ENCODE peak calls at places on chromosomes 6 and 20, in seven cellular contexts. One of them, this sample, is unnamed.

GRCh38 chr6:63963756-63964315 is 328.2 kb downstream of the PHF3 start:
- DNase-seq in neural progenitor cell: no peak
- DNase-seq in CD8-positive, alpha-beta T cell: no peak
- DNase-seq in GM06990: no peak
- DNase-seq in left ventricle myocardium inferior: no peak
- DNase-seq in heart right ventricle: no peak
- DNase-seq in heart left ventricle: no peak
- DNase-seq in this sample: no peak

GRCh38 chr20:36573103-36573797 is at the start of gene TGIF2:
- DNase-seq in neural progenitor cell: peak; percentile 98
- DNase-seq in CD8-positive, alpha-beta T cell: peak; percentile 86
- DNase-seq in GM06990: peak; percentile 92
- DNase-seq in left ventricle myocardium inferior: peak; percentile 82
- DNase-seq in heart right ventricle: peak; percentile 84
- DNase-seq in heart left ventricle: peak; percentile 86
- DNase-seq in this sample: peak; percentile 100

GRCh38 chr6:36301781-36302180 is 31.9 kb downstream of the PNPLA1 start:
- DNase-seq in neural progenitor cell: no peak
- DNase-seq in CD8-positive, alpha-beta T cell: no peak
- DNase-seq in GM06990: no peak
- DNase-seq in left ventricle myocardium inferior: no peak
- DNase-seq in heart right ventricle: no peak
- DNase-seq in heart left ventricle: no peak
- DNase-seq in this sample: no peak

GRCh38 chr20:63691711-63692435 is 4.6 kb upstream of the TNFRSF6B start:
- DNase-seq in neural progenitor cell: no peak
- DNase-seq in CD8-positive, alpha-beta T cell: no peak
- DNase-seq in GM06990: no peak
- DNase-seq in left ventricle myocardium inferior: no peak
- DNase-seq in heart right ventricle: peak; percentile 4
- DNase-seq in heart left ventricle: no peak
- DNase-seq in this sample: no peak

GRCh38 chr6:96465321-96465903 is 56.2 kb upstream of the UFL1 start:
- DNase-seq in neural progenitor cell: no peak
- DNase-seq in CD8-positive, alpha-beta T cell: no peak
- DNase-seq in GM06990: no peak
- DNase-seq in left ventricle myocardium inferior: no peak
- DNase-seq in heart right ventricle: no peak
- DNase-seq in heart left ventricle: no peak
- DNase-seq in this sample: no peak

GRCh38 chr6:7242835-7243187 is 70.2 kb downstream of the SSR1 start:
- DNase-seq in neural progenitor cell: no peak
- DNase-seq in CD8-positive, alpha-beta T cell: no peak
- DNase-seq in GM06990: no peak
- DNase-seq in left ventricle myocardium inferior: no peak
- DNase-seq in heart right ventricle: no peak
- DNase-seq in heart left ventricle: no peak
- DNase-seq in this sample: no peak

GRCh38 chr6:41058783-41059181 is 5.8 kb downstream of the APOBEC2 start:
- DNase-seq in neural progenitor cell: no peak
- DNase-seq in CD8-positive, alpha-beta T cell: no peak
- DNase-seq in GM06990: no peak
- DNase-seq in left ventricle myocardium inferior: no peak
- DNase-seq in heart right ventricle: no peak
- DNase-seq in heart left ventricle: no peak
- DNase-seq in this sample: no peak

GRCh38 chr6:84866715-84867114 is 102.3 kb upstream of the TBX18 start:
- DNase-seq in neural progenitor cell: no peak
- DNase-seq in CD8-positive, alpha-beta T cell: no peak
- DNase-seq in GM06990: no peak
- DNase-seq in left ventricle myocardium inferior: no peak
- DNase-seq in heart right ventricle: no peak
- DNase-seq in heart left ventricle: no peak
- DNase-seq in this sample: no peak

GRCh38 chr6:52020961-52021570 is 66.3 kb downstream of the PKHD1 start:
- DNase-seq in neural progenitor cell: peak; percentile 42
- DNase-seq in CD8-positive, alpha-beta T cell: no peak
- DNase-seq in GM06990: no peak
- DNase-seq in left ventricle myocardium inferior: no peak
- DNase-seq in heart right ventricle: no peak
- DNase-seq in heart left ventricle: no peak
- DNase-seq in this sample: no peak

GRCh38 chr6:14310955-14311354 is 193.4 kb downstream of the CD83 start:
- DNase-seq in neural progenitor cell: no peak
- DNase-seq in CD8-positive, alpha-beta T cell: no peak
- DNase-seq in GM06990: no peak
- DNase-seq in left ventricle myocardium inferior: no peak
- DNase-seq in heart right ventricle: no peak
- DNase-seq in heart left ventricle: no peak
- DNase-seq in this sample: no peak

GRCh38 chr6:100775667-100776066 is 105.5 kb downstream of the ASCC3 start:
- DNase-seq in neural progenitor cell: no peak
- DNase-seq in CD8-positive, alpha-beta T cell: no peak
- DNase-seq in GM06990: no peak
- DNase-seq in left ventricle myocardium inferior: no peak
- DNase-seq in heart right ventricle: no peak
- DNase-seq in heart left ventricle: no peak
- DNase-seq in this sample: no peak

GRCh38 chr6:170172825-170173231 is 118.0 kb downstream of the DLL1 start:
- DNase-seq in neural progenitor cell: no peak
- DNase-seq in CD8-positive, alpha-beta T cell: no peak
- DNase-seq in GM06990: no peak
- DNase-seq in left ventricle myocardium inferior: no peak
- DNase-seq in heart right ventricle: no peak
- DNase-seq in heart left ventricle: no peak
- DNase-seq in this sample: no peak

GRCh38 chr6:5580736-5581568 is 319.6 kb downstream of the FARS2 start:
- DNase-seq in neural progenitor cell: no peak
- DNase-seq in CD8-positive, alpha-beta T cell: no peak
- DNase-seq in GM06990: no peak
- DNase-seq in left ventricle myocardium inferior: no peak
- DNase-seq in heart right ventricle: no peak
- DNase-seq in heart left ventricle: no peak
- DNase-seq in this sample: peak; percentile 12

GRCh38 chr6:158849899-158850806 is 31.0 kb upstream of the EZR start:
- DNase-seq in neural progenitor cell: no peak
- DNase-seq in CD8-positive, alpha-beta T cell: peak; percentile 40
- DNase-seq in GM06990: no peak
- DNase-seq in left ventricle myocardium inferior: no peak
- DNase-seq in heart right ventricle: no peak
- DNase-seq in heart left ventricle: no peak
- DNase-seq in this sample: no peak

GRCh38 chr6:31621991-31622390 is 1.5 kb downstream of the PRRC2A start:
- DNase-seq in neural progenitor cell: no peak
- DNase-seq in CD8-positive, alpha-beta T cell: no peak
- DNase-seq in GM06990: no peak
- DNase-seq in left ventricle myocardium inferior: no peak
- DNase-seq in heart right ventricle: no peak
- DNase-seq in heart left ventricle: no peak
- DNase-seq in this sample: no peak

GRCh38 chr20:25623225-25623735 is 534 bp downstream of the NANP start:
- DNase-seq in neural progenitor cell: peak; percentile 41
- DNase-seq in CD8-positive, alpha-beta T cell: no peak
- DNase-seq in GM06990: no peak
- DNase-seq in left ventricle myocardium inferior: peak; percentile 39
- DNase-seq in heart right ventricle: peak; percentile 47
- DNase-seq in heart left ventricle: peak; percentile 46
- DNase-seq in this sample: no peak

GRCh38 chr6:108797951-108798671 is 50.1 kb upstream of the ARMC2 start:
- DNase-seq in neural progenitor cell: no peak
- DNase-seq in CD8-positive, alpha-beta T cell: no peak
- DNase-seq in GM06990: no peak
- DNase-seq in left ventricle myocardium inferior: no peak
- DNase-seq in heart right ventricle: no peak
- DNase-seq in heart left ventricle: no peak
- DNase-seq in this sample: no peak

GRCh38 chr6:95364016-95364604 is 213.2 kb upstream of the MANEA start:
- DNase-seq in neural progenitor cell: peak; percentile 60
- DNase-seq in CD8-positive, alpha-beta T cell: no peak
- DNase-seq in GM06990: peak; percentile 1
- DNase-seq in left ventricle myocardium inferior: no peak
- DNase-seq in heart right ventricle: no peak
- DNase-seq in heart left ventricle: no peak
- DNase-seq in this sample: peak; percentile 26

GRCh38 chr6:34259529-34260069 is 10.8 kb upstream of the SMIM29 start:
- DNase-seq in neural progenitor cell: no peak
- DNase-seq in CD8-positive, alpha-beta T cell: no peak
- DNase-seq in GM06990: no peak
- DNase-seq in left ventricle myocardium inferior: no peak
- DNase-seq in heart right ventricle: no peak
- DNase-seq in heart left ventricle: no peak
- DNase-seq in this sample: no peak

GRCh38 chr6:11044712-11045167 is 635 bp upstream of the ELOVL2 start:
- DNase-seq in neural progenitor cell: no peak
- DNase-seq in CD8-positive, alpha-beta T cell: no peak
- DNase-seq in GM06990: no peak
- DNase-seq in left ventricle myocardium inferior: no peak
- DNase-seq in heart right ventricle: no peak
- DNase-seq in heart left ventricle: no peak
- DNase-seq in this sample: no peak
- TF ChIP-seq CTCF in neural progenitor cell: no peak
- TF ChIP-seq CTCF in CD8-positive, alpha-beta T cell: no peak
- TF ChIP-seq CTCF in GM06990: no peak
- TF ChIP-seq CTCF in left ventricle myocardium inferior: no peak
- TF ChIP-seq CTCF in heart right ventricle: no peak
- TF ChIP-seq CTCF in heart left ventricle: no peak
- TF ChIP-seq CTCF in this sample: no peak

GRCh38 chr6:37936909-37937308 is 117.4 kb downstream of the ZFAND3 start:
- DNase-seq in neural progenitor cell: no peak
- DNase-seq in CD8-positive, alpha-beta T cell: no peak
- DNase-seq in GM06990: no peak
- DNase-seq in left ventricle myocardium inferior: no peak
- DNase-seq in heart right ventricle: no peak
- DNase-seq in heart left ventricle: no peak
- DNase-seq in this sample: no peak
- TF ChIP-seq CTCF in neural progenitor cell: no peak
- TF ChIP-seq CTCF in CD8-positive, alpha-beta T cell: no peak
- TF ChIP-seq CTCF in GM06990: no peak
- TF ChIP-seq CTCF in left ventricle myocardium inferior: no peak
- TF ChIP-seq CTCF in heart right ventricle: no peak
- TF ChIP-seq CTCF in heart left ventricle: no peak
- TF ChIP-seq CTCF in this sample: no peak

GRCh38 chr6:137926207-137926731 is 59.2 kb downstream of the TNFAIP3 start:
- DNase-seq in neural progenitor cell: peak; percentile 64
- DNase-seq in CD8-positive, alpha-beta T cell: no peak
- DNase-seq in GM06990: no peak
- DNase-seq in left ventricle myocardium inferior: no peak
- DNase-seq in heart right ventricle: no peak
- DNase-seq in heart left ventricle: no peak
- DNase-seq in this sample: no peak

GRCh38 chr6:137921823-137922222 is 54.8 kb downstream of the TNFAIP3 start:
- DNase-seq in neural progenitor cell: no peak
- DNase-seq in CD8-positive, alpha-beta T cell: no peak
- DNase-seq in GM06990: no peak
- DNase-seq in left ventricle myocardium inferior: no peak
- DNase-seq in heart right ventricle: no peak
- DNase-seq in heart left ventricle: no peak
- DNase-seq in this sample: no peak

GRCh38 chr6:137925299-137925698 is 58.2 kb downstream of the TNFAIP3 start:
- DNase-seq in neural progenitor cell: no peak
- DNase-seq in CD8-positive, alpha-beta T cell: no peak
- DNase-seq in GM06990: no peak
- DNase-seq in left ventricle myocardium inferior: no peak
- DNase-seq in heart right ventricle: no peak
- DNase-seq in heart left ventricle: no peak
- DNase-seq in this sample: no peak

GRCh38 chr6:137926985-137927384 is 59.9 kb downstream of the TNFAIP3 start:
- DNase-seq in neural progenitor cell: no peak
- DNase-seq in CD8-positive, alpha-beta T cell: no peak
- DNase-seq in GM06990: no peak
- DNase-seq in left ventricle myocardium inferior: no peak
- DNase-seq in heart right ventricle: no peak
- DNase-seq in heart left ventricle: no peak
- DNase-seq in this sample: no peak

GRCh38 chr6:137923866-137924616 is 57.0 kb downstream of the TNFAIP3 start:
- DNase-seq in neural progenitor cell: no peak
- DNase-seq in CD8-positive, alpha-beta T cell: no peak
- DNase-seq in GM06990: no peak
- DNase-seq in left ventricle myocardium inferior: no peak
- DNase-seq in heart right ventricle: no peak
- DNase-seq in heart left ventricle: no peak
- DNase-seq in this sample: no peak
- TF ChIP-seq CTCF in neural progenitor cell: no peak
- TF ChIP-seq CTCF in CD8-positive, alpha-beta T cell: no peak
- TF ChIP-seq CTCF in GM06990: no peak
- TF ChIP-seq CTCF in left ventricle myocardium inferior: no peak
- TF ChIP-seq CTCF in heart right ventricle: no peak
- TF ChIP-seq CTCF in heart left ventricle: no peak
- TF ChIP-seq CTCF in this sample: no peak

GRCh38 chr6:55841341-55841740 is 34.0 kb downstream of the BMP5 start:
- DNase-seq in neural progenitor cell: no peak
- DNase-seq in CD8-positive, alpha-beta T cell: no peak
- DNase-seq in GM06990: no peak
- DNase-seq in left ventricle myocardium inferior: no peak
- DNase-seq in heart right ventricle: no peak
- DNase-seq in heart left ventricle: no peak
- DNase-seq in this sample: no peak

GRCh38 chr6:55833284-55833683 is 42.1 kb downstream of the BMP5 start:
- DNase-seq in neural progenitor cell: no peak
- DNase-seq in CD8-positive, alpha-beta T cell: no peak
- DNase-seq in GM06990: peak; percentile 43
- DNase-seq in left ventricle myocardium inferior: no peak
- DNase-seq in heart right ventricle: no peak
- DNase-seq in heart left ventricle: no peak
- DNase-seq in this sample: no peak

GRCh38 chr6:55839080-55839479 is 36.3 kb downstream of the BMP5 start:
- DNase-seq in neural progenitor cell: no peak
- DNase-seq in CD8-positive, alpha-beta T cell: no peak
- DNase-seq in GM06990: no peak
- DNase-seq in left ventricle myocardium inferior: no peak
- DNase-seq in heart right ventricle: no peak
- DNase-seq in heart left ventricle: no peak
- DNase-seq in this sample: no peak

GRCh38 chr6:55836481-55836880 is 38.9 kb downstream of the BMP5 start:
- DNase-seq in neural progenitor cell: no peak
- DNase-seq in CD8-positive, alpha-beta T cell: no peak
- DNase-seq in GM06990: no peak
- DNase-seq in left ventricle myocardium inferior: no peak
- DNase-seq in heart right ventricle: no peak
- DNase-seq in heart left ventricle: no peak
- DNase-seq in this sample: no peak

GRCh38 chr6:55836945-55837344 is 38.4 kb downstream of the BMP5 start:
- DNase-seq in neural progenitor cell: no peak
- DNase-seq in CD8-positive, alpha-beta T cell: no peak
- DNase-seq in GM06990: no peak
- DNase-seq in left ventricle myocardium inferior: no peak
- DNase-seq in heart right ventricle: no peak
- DNase-seq in heart left ventricle: peak; percentile 31
- DNase-seq in this sample: no peak
- TF ChIP-seq CTCF in neural progenitor cell: no peak
- TF ChIP-seq CTCF in CD8-positive, alpha-beta T cell: no peak
- TF ChIP-seq CTCF in GM06990: no peak
- TF ChIP-seq CTCF in left ventricle myocardium inferior: no peak
- TF ChIP-seq CTCF in heart right ventricle: no peak
- TF ChIP-seq CTCF in heart left ventricle: no peak
- TF ChIP-seq CTCF in this sample: no peak

DNA sequence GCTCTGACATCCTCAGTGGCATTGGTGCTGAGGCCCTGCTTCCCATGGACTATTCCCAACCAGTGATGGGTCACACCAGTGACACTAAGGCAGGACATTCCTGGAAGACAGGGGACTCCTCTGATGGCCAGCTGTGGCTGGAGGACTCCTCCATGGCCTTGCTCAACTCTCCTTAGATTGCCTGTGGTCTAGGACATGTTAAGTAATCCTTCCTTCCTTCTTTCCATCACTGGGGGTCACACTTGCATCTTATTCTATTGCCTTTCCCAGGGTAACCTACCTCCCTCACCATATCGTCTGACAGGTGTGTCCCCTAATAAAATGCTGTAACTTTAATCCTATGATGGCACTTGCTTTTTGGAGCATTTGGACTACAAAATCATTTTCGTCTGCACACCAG is 24.5 kb upstream of the HLA-A start:
- DNase-seq in neural progenitor cell: no peak
- DNase-seq in CD8-positive, alpha-beta T cell: no peak
- DNase-seq in GM06990: no peak
- DNase-seq in left ventricle myocardium inferior: no peak
- DNase-seq in heart right ventricle: no peak
- DNase-seq in heart left ventricle: no peak
- DNase-seq in this sample: no peak
- TF ChIP-seq CTCF in neural progenitor cell: no peak
- TF ChIP-seq CTCF in CD8-positive, alpha-beta T cell: no peak
- TF ChIP-seq CTCF in GM06990: no peak
- TF ChIP-seq CTCF in left ventricle myocardium inferior: no peak
- TF ChIP-seq CTCF in heart right ventricle: no peak
- TF ChIP-seq CTCF in heart left ventricle: no peak
- TF ChIP-seq CTCF in this sample: no peak

This sample was measured in GM20000.